ENCODE peak calls at places on chromosomes 5 and 9, in nine cellular contexts. C, V, M, T, P, Y, W, G and B are unnamed samples.

GRCh38 chr9:133894377-133895321 is 97.5 kb downstream of the VAV2 start:
- DNase-seq in Y (no peak), C (no peak), V (no peak), M (no peak), W (no peak), P (no peak), G (no peak), T (no peak), B (no peak)

GRCh38 chr5:35672995-35673394 is 55.3 kb downstream of the SPEF2 start:
- DNase-seq in M (no peak), T (peak), C (no peak), W (no peak), V (no peak), G (peak), P (no peak), Y (no peak), B (no peak)

GRCh38 chr9:88387733-88388202 is 476 bp upstream of the SPIN1 start:
- DNase-seq in W (peak), V (peak), T (peak), M (peak), G (peak), P (peak), Y (peak), C (no peak), B (no peak)

GRCh38 chr9:131598121-131598520 is 52.8 kb downstream of the PRRT1B start:
- DNase-seq in W (no peak), T (no peak), V (no peak), P (peak), Y (no peak), C (no peak), G (no peak), M (peak), B (no peak)

GRCh38 chr5:135489466-135490244 is 37.5 kb upstream of the TIFAB start:
- DNase-seq in T (peak), W (no peak), V (no peak), Y (no peak), M (no peak), C (no peak), G (no peak), P (peak), B (no peak)

GRCh38 chr5:148666353-148666752 is 12.0 kb upstream of the HTR4 start:
- DNase-seq in C (no peak), Y (no peak), G (no peak), T (no peak), M (no peak), P (no peak), V (no peak), W (peak), B (no peak)

GRCh38 chr5:74206571-74207550 is 433.7 kb downstream of the ENC1 start:
- DNase-seq in Y (no peak), C (no peak), T (peak), G (peak), W (peak), M (peak), V (peak), P (peak), B (peak)

GRCh38 chr9:126919193-126919592 is 4.6 kb downstream of the RALGPS1 start:
- DNase-seq in M (no peak), Y (no peak), T (no peak), V (no peak), W (no peak), P (no peak), G (no peak), C (no peak), B (no peak)

GRCh38 chr5:172399336-172399735 is 55.0 kb downstream of the SH3PXD2B start:
- DNase-seq in Y (no peak), C (no peak), W (no peak), V (no peak), T (peak), P (no peak), G (no peak), M (no peak), B (no peak)

GRCh38 chr9:123784513-123784912 is 145.4 kb downstream of the DENND1A start:
- DNase-seq in G (no peak), C (peak), P (peak), T (peak), M (no peak), Y (no peak), V (no peak), W (peak), B (peak)

GRCh38 chr9:133103183-133103986 is 17.7 kb downstream of the RALGDS start:
- DNase-seq in T (peak), W (peak), Y (peak), M (peak), V (peak), P (peak), G (peak), C (no peak), B (no peak)

GRCh38 chr9:133400292-133400691 is 17.5 kb downstream of the REXO4 start:
- DNase-seq in G (no peak), C (no peak), Y (no peak), W (no peak), P (no peak), T (no peak), V (no peak), M (no peak), B (no peak)

GRCh38 chr9:33510264-33511183 is 13.5 kb upstream of the ANKRD18B start:
- DNase-seq in P (peak), W (peak), G (peak), C (no peak), Y (peak), V (peak), T (peak), M (peak), B (no peak)

GRCh38 chr5:101838329-101838964 is 457.6 kb downstream of the SLCO4C1 start:
- DNase-seq in P (peak), M (no peak), G (no peak), C (peak), Y (no peak), V (no peak), W (peak), T (peak), B (peak)

GRCh38 chr5:179900707-179901106 is 7.0 kb downstream of the TBC1D9B start:
- DNase-seq in G (no peak), W (no peak), M (no peak), Y (no peak), T (no peak), V (no peak), P (no peak), C (no peak), B (no peak)

GRCh38 chr9:120730661-120731514 is 16.6 kb upstream of the MEGF9 start:
- DNase-seq in M (no peak), V (no peak), W (peak), P (peak), G (peak), Y (no peak), T (peak), C (peak), B (peak)

GRCh38 chr5:1428107-1428506 is 17.1 kb downstream of the SLC6A3 start:
- DNase-seq in T (no peak), Y (no peak), W (no peak), G (no peak), M (no peak), P (no peak), C (no peak), V (no peak), B (no peak)
- H3K4me3 ChIP-seq in T (no peak), Y (no peak), W (no peak), G (no peak), M (no peak), P (no peak), C (no peak), V (no peak), B (no peak)

GRCh38 chr5:150409638-150410523 is 2.8 kb downstream of the CD74 start:
- DNase-seq in P (peak), Y (no peak), M (peak), W (peak), C (peak), V (peak), G (peak), T (peak), B (peak)

GRCh38 chr5:150411245-150411979 is 1.3 kb downstream of the CD74 start:
- DNase-seq in M (peak), G (peak), W (peak), P (peak), V (no peak), Y (no peak), C (no peak), T (no peak), B (no peak)

GRCh38 chr5:150413176-150413901 is 629 bp upstream of the CD74 start:
- DNase-seq in W (no peak), P (no peak), M (no peak), V (no peak), G (no peak), C (no peak), Y (no peak), T (no peak), B (no peak)

GRCh38 chr5:150410524-150411244 is 2.0 kb downstream of the CD74 start:
- DNase-seq in G (peak), W (peak), M (peak), Y (no peak), V (peak), P (peak), T (peak), C (peak), B (no peak)

GRCh38 chr5:150412319-150413175 is at the start of gene CD74:
- DNase-seq in Y (peak), P (peak), M (peak), G (peak), T (peak), W (peak), C (no peak), V (peak), B (no peak)
- H3K4me3 ChIP-seq in Y (peak), P (no peak), M (peak), G (peak), T (no peak), W (no peak), C (no peak), V (peak), B (peak)

GRCh38 chr5:1879292-1880263 is 3.1 kb downstream of the IRX4 start:
- DNase-seq in V (no peak), T (no peak), P (no peak), Y (no peak), M (no peak), C (no peak), G (no peak), W (no peak), B (no peak)

GRCh38 chr5:1878050-1878849 is 4.5 kb downstream of the IRX4 start:
- DNase-seq in M (no peak), Y (no peak), C (no peak), W (no peak), P (no peak), V (no peak), G (no peak), T (no peak), B (no peak)

GRCh38 chr5:1875843-1876671 is 6.7 kb downstream of the IRX4 start:
- DNase-seq in M (no peak), G (no peak), V (no peak), Y (no peak), C (no peak), P (peak), T (no peak), W (no peak), B (no peak)

GRCh38 chr5:1876708-1877433 is 5.9 kb downstream of the IRX4 start:
- DNase-seq in T (no peak), M (no peak), W (no peak), G (no peak), Y (no peak), V (no peak), P (no peak), C (no peak), B (no peak)

DNA sequence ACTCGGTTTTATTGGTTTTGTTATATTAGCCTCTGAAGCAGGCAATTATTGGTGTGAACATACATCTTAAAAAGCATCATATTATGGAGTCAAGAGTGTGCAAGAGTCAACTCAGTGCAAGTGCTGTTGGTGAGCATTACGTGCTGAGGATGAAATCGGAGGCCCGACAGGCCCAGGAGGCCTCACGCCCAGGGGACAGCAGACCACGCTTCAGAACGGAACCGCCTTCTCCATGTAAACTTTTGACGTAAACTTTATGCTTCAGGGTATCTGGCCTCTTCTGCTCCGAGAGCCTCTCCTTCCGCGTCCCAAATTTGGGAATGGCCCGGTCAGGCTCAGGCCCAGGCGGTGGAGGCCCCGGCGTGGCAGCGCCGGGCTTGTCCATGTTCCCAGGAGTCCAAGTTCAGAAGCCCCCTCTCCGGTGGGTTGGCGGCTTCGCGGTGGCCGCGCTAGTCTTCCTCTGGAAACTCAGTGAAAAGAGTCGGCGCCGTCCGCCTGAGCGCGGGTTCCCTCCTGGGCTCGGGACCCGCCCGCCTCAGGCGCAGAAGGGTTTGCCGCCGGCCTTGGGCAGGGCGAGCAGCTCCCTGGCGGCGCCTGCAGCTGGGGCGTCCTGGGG is 5.2 kb downstream of the IRX4 start:
- DNase-seq in W (no peak), G (no peak), V (no peak), Y (no peak), C (no peak), T (no peak), M (no peak), P (no peak), B (no peak)
- H3K4me3 ChIP-seq in W (no peak), G (no peak), V (no peak), Y (no peak), C (no peak), T (no peak), M (no peak), P (no peak), B (no peak)

GRCh38 chr5:112331892-112332291 is 87.2 kb downstream of the EPB41L4A start:
- DNase-seq in T (no peak), G (no peak), P (no peak), C (no peak), M (no peak), V (no peak), Y (no peak), W (no peak), B (no peak)
- H3K4me3 ChIP-seq in T (no peak), G (no peak), P (no peak), C (no peak), M (no peak), V (no peak), Y (no peak), W (no peak), B (no peak)

DNA sequence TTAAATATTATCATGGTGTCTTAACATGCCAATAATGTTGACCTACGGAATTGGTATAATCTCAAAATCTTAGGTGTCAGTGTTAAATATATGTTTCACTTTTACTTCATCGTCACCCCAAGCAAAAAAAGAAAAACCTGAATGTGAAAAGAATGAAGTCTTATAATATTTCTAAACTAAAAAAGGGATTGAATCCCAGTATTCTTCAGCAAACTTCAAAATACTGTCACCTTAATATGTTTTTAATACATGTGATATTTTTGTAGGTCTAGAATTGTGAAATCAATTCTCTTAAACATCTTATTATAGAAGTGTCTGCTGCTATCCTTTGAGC is 14.1 kb downstream of the UBE2D2 start:
- DNase-seq in G (no peak), W (no peak), C (no peak), M (no peak), Y (no peak), P (no peak), V (no peak), T (no peak), B (no peak)
- H3K4me3 ChIP-seq in G (no peak), W (no peak), C (no peak), M (no peak), Y (no peak), P (no peak), V (no peak), T (no peak), B (no peak)

DNA sequence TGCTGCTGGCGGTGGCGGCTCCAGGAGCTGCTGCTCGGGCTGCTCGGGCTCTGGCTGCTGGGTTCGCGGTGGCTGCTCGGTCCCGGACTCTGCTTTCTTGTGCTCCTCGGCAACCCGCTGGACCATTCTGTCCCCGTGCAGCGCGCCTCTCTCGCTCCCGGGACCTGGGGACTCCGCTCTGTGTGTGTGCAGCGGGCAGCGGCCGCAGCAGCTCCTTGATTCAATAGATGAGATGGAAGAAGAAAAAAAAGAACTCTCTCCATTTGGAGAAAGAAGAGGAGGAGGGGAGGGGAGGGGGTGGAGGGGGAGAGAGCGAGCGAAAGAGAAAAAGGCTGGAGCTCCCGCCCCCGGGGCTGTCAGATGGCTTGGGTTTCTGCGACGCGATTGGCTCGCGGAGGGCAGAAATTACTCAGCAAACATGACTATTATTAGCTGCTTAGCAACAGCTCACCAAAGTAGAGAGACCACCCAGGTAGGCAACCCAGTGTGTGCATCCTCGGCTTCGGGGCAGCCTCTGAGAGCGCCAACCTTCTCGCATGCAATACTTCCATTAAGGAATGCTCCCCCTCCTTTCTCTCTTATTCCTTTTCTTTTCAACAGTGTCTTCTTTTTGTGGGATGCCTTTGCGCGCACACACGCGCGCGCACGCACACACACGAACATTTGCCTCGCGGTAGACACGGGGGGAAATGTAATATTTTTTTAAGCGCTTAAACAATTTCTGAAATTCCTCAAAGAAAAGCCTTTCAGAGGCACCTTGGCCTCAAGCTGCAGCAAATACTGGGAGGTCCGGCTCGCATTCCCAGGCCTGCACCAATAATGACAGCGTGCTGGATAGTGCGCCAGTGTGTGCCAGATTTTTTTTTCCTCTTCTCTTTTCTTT is 7.6 kb downstream of the PTCH1 start:
- DNase-seq in P (peak), M (peak), W (peak), T (peak), G (peak), V (peak), Y (peak), C (peak), B (peak)
- H3K4me3 ChIP-seq in P (peak), M (peak), W (peak), T (peak), G (peak), V (peak), Y (peak), C (peak), B (peak)